ENCODE peak calls at places on chromosomes 13 and 19, in four cellular contexts. S is K562, O is HCT116, L is HepG2. X is an unnamed sample.

GRCh38 chr19:44142014-44142523 is 715 bp downstream of the ZNF234 start:
- DNase-seq in L (peak), S (peak), O (no peak), X (no peak)

GRCh38 chr19:43148233-43148632 is 38.1 kb downstream of the PSG5 start:
- DNase-seq in S (no peak), L (no peak), O (no peak), X (no peak)

GRCh38 chr13:54187461-54187860 is 1158.8 kb downstream of the OLFM4 start:
- DNase-seq in O (no peak), S (no peak), L (no peak), X (no peak)

GRCh38 chr13:30363725-30364124 is 56.4 kb upstream of the KATNAL1 start:
- DNase-seq in L (no peak), S (peak), O (no peak), X (no peak)

GRCh38 chr19:574658-575526 is 2.5 kb downstream of the BSG start:
- DNase-seq in O (no peak), S (peak), L (peak), X (no peak)

GRCh38 chr19:45349430-45349941 is 8.9 kb downstream of the KLC3 start:
- DNase-seq in L (no peak), O (no peak), S (no peak), X (no peak)

GRCh38 chr13:73880365-73880764 is 253.8 kb downstream of the KLF12 start:
- DNase-seq in S (no peak), L (no peak), O (no peak), X (no peak)

GRCh38 chr13:47330031-47330430 is 433.2 kb upstream of the HTR2A start:
- DNase-seq in S (no peak), O (no peak), L (no peak), X (no peak)

GRCh38 chr13:97911311-97912138 is 42.0 kb upstream of the IPO5 start:
- DNase-seq in L (peak), O (peak), S (peak), X (peak)
- TF ChIP-seq TCF7L2 in L (no peak), O (no peak), S (no peak), X (no peak)

DNA sequence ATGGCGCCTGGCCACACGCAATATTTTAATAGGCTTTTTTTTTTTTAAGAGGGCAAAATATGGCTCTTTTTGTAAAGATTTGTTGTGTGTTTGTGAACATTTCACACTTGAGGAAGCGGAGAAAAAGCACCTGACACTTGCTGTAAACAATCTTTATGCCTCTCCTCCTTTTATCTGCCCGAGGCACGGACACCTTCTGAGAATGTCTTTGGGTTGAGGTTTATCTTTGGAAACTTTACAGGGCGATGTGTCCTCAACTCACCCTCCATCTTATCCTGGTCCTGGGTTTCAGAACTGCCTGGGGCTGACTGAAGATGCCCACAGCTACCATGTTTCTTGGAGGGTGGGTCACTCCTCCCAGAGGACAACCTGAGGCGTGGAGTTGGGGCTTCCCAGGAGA is 44.0 kb downstream of the ZNF627 start:
- DNase-seq in L (no peak), O (no peak), S (peak), X (no peak)
- TF ChIP-seq POLR2AphosphoS5 in L (no peak), O (no peak), S (no peak), X (no peak)

DNA sequence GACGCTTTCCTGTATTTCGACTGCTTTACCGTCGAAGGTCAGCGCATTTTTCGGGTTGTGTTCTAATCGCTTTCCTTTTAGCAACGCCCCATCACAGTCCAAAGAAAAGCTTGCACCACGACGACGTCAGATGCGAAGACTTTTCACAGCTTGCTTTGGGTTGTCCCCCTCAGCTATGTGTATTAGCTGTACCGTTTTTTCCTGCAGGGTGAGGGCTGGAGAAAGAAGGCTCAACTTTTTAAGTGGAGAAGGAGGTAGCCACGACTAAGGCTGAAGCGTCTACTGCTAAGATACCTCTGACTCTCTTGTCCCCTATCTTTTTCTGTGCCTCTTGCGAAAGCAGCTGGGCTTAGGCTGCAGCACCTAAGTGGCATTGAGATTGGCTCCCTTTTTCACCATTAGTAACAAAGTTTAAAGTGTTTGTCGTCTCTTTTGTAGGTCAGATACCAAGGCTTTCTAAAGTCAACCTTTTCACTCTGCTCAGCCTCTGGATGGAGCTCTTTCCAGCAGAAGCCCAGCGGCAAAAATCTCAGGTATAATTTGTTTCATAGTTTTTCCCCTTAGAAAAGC is 793 bp downstream of the CDADC1 start:
- DNase-seq in L (peak), O (no peak), S (peak), X (no peak)
- TF ChIP-seq CTCF in L (peak), O (peak), S (peak), X (peak)

DNA sequence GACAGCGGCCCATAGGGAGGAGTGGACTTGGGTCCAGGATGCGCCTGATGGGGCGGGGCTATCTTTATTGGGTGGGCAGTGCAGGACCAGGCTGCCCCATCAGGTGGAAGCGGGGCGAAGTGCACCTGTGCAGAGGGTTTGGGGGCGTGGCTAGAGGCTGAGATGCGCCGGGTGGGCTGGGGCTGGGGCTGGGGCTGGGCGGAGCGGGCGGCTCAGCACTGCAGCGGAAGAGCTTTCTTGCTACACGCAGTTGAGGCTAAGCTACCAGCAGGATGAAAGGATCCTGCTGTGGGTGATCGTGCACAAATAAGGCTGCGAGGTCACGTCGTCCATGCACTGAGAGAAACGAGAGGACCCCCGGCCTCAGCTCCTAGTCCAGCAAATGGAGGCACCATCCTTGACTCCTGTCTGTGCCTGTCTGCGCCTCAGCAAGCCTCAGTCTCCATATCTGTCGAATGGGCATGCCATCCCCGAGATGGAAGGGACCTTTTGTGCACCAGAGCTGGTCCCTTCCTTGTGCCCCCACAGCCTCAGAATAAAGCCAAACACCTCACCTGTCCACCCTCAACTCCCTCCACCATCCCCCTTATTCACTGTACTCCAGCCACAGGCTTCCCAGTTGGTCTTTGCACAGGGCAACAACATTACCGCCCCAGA is 20.9 kb upstream of the HOMER3 start:
- DNase-seq in S (no peak), L (peak), O (no peak), X (no peak)
- TF ChIP-seq TCF7L2 in S (no peak), L (no peak), O (no peak), X (no peak)

GRCh38 chr19:31145021-31145420 is 204.2 kb downstream of the TSHZ3 start:
- DNase-seq in O (no peak), S (no peak), L (no peak), X (no peak)
- TF ChIP-seq POLR2AphosphoS5 in O (no peak), S (no peak), L (no peak), X (no peak)

DNA sequence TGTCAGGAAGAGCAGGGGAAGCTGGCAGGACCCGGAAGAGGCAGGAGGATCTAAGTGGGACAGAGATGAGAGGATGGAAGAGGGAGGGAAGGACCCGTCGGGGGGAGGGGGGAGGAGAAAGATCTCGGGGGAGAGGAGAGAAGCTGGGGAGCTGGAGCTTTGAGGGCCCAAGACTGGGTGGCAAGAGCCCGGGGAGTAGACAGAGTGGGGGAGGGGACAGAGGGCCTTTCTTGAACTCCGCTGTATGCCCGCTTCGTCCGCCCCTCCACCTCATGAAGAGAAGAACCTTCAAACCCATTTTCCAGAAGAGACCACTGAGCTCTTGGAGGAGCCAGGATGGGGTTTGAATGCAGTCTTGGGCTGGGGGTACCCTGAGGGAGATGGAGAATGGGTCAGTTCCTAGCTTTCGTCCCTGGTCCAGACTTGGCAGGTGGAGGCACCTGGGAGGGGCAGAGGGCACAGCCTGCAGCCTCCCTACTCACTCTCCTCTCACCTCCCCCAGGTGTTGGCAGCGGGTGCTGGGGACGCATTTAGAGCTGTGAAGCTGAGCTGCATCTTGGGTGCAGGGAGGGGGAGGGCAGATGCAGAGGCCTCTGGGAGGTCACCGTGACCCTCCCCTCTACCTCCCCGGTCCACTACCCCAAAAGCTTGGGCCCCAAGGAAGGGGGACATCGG is 925 bp upstream of the LRRC4B start:
- DNase-seq in L (no peak), S (no peak), O (no peak), X (no peak)
- TF ChIP-seq CTCF in L (no peak), S (no peak), O (no peak), X (no peak)

DNA sequence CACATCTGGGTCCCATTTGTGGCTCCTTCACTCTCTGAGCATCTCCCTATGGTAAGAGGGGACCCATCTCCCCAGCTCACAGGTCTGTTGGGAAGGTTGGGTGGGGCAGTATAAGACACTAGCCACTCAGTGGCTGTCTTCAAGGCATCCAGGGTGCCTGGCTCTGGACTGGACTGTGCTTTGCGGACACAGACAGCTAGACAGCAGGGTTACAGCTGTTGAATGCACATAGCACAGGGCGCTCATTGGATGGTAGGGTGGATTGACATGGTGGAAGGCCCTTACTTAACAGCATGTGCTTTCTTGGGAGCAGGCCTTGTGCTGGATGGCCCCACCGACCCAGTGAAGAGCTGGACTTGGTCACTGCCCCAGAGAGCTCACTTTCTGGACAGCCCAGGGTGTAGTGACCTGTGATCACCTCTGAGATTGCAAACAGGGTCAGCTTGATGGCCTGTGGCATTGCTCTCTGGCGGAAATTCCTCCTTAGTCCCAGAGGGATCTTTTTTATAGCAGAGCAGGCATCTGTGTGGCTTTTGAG is 1.9 kb downstream of the ZNF444 start:
- DNase-seq in L (no peak), S (no peak), O (no peak), X (no peak)
- TF ChIP-seq TCF7L2 in L (no peak), S (no peak), O (no peak), X (no peak)

GRCh38 chr19:9672893-9673292 is 2.0 kb downstream of the ZNF562 start:
- DNase-seq in L (peak), S (peak), O (no peak), X (no peak)
- TF ChIP-seq POLR2AphosphoS5 in L (no peak), S (no peak), O (no peak), X (no peak)

GRCh38 chr19:30662211-30662861 is 290.2 kb downstream of the ZNF536 start:
- DNase-seq in O (no peak), L (peak), S (no peak), X (no peak)

GRCh38 chr19:30665449-30665848 is 293.3 kb downstream of the ZNF536 start:
- DNase-seq in O (no peak), L (no peak), S (no peak), X (no peak)

GRCh38 chr19:30666301-30666803 is 294.2 kb downstream of the ZNF536 start:
- DNase-seq in L (peak), O (no peak), S (peak), X (peak)

GRCh38 chr19:30667227-30667626 is 295.0 kb downstream of the ZNF536 start:
- DNase-seq in L (no peak), S (no peak), O (no peak), X (no peak)

DNA sequence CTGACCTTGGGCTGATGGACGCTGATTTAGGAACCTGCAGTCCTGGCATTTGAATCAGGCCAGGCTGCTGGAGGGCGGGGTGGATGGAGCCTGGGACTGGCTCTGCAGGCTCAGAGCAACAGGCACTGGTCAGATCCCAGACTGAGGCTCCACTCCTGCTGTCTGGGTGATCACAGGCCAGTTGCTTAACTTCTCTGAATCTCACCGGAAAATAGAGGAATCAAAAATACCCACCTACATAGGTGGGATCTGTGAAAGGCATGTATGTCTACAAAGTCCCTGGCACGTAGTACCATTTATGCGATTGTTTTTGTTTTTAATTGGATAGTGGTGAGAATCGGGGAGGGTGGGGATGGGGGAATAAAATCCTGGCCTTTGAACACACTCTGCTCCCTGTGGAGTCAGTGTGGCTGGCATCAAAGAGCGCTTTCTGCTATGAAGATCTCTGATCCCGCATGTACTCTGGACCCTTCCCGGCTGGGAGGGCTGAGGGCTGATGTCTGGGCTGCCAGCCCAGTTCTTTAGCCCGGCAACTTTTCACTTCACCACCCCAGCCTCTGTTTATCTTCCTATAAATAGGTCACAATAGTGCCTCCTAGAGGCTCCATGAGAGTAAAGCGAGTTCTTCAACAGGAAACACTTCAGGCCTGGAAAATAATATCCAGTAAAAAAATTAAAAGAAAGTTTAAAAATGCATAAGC is 292.3 kb downstream of the ZNF536 start:
- DNase-seq in O (no peak), S (peak), L (peak), X (no peak)
- TF ChIP-seq CTCF in O (peak), S (peak), L (peak), X (peak)

GRCh38 chr13:114049026-114049425 is 75.2 kb upstream of the C13orf46 start:
- DNase-seq in L (no peak), O (no peak), S (no peak), X (no peak)

GRCh38 chr13:114045113-114045735 is 71.3 kb upstream of the C13orf46 start:
- DNase-seq in O (no peak), S (no peak), L (no peak), X (no peak)

GRCh38 chr13:114048463-114048862 is 74.6 kb upstream of the C13orf46 start:
- DNase-seq in S (no peak), L (no peak), O (no peak), X (no peak)

GRCh38 chr13:114046447-114046846 is 72.6 kb upstream of the C13orf46 start:
- DNase-seq in O (no peak), L (no peak), S (no peak), X (no peak)

GRCh38 chr13:114047358-114047881 is 73.5 kb upstream of the C13orf46 start:
- DNase-seq in S (peak), L (no peak), O (no peak), X (no peak)
- TF ChIP-seq TCF7L2 in S (no peak), L (no peak), O (no peak), X (no peak)